ENCODE peak calls at places on chromosome 7, in nine cellular contexts. M, O, K, C, V, W, L, G and D are unnamed samples.

GRCh38 chr7:5850944-5851343 is 29.7 kb upstream of the OCM start:
- DNase-seq in V (no peak), C (no peak), W (no peak), K (no peak), L (no peak), G (no peak), M (no peak), O (no peak), D (no peak)

GRCh38 chr7:56537952-56538351 is 421.7 kb upstream of the NUPR2 start:
- DNase-seq in K (no peak), C (peak; percentile 33), G (no peak), O (no peak), W (no peak), M (no peak), V (no peak), L (no peak), D (no peak)

GRCh38 chr7:47392241-47392759 is 189.6 kb downstream of the TNS3 start:
- DNase-seq in M (peak; percentile 98), O (no peak), G (no peak), W (no peak), K (no peak), V (no peak), C (peak; percentile 79), L (peak; percentile 97), D (peak; percentile 30)

GRCh38 chr7:1829111-1829510 is 159.0 kb downstream of the ELFN1 start:
- DNase-seq in M (no peak), C (no peak), L (no peak), O (no peak), G (no peak), V (no peak), W (no peak), K (no peak), D (no peak)

GRCh38 chr7:101547022-101547915 is 81.8 kb downstream of the MYL10 start:
- DNase-seq in O (no peak), C (no peak), G (no peak), V (no peak), L (no peak), K (no peak), M (no peak), W (no peak), D (no peak)

GRCh38 chr7:140375808-140376730 is 22.3 kb downstream of the SLC37A3 start:
- DNase-seq in V (no peak), K (no peak), C (no peak), G (no peak), M (no peak), W (no peak), L (no peak), O (no peak), D (no peak)

GRCh38 chr7:106369349-106369748 is 84.6 kb upstream of the NAMPT start:
- DNase-seq in V (no peak), W (no peak), L (peak; percentile 59), M (peak; percentile 78), K (peak; percentile 88), G (no peak), C (no peak), O (no peak), D (no peak)

GRCh38 chr7:35839860-35840854 is 39.3 kb downstream of the SEPTIN7 start:
- DNase-seq in M (peak; percentile 52), G (peak; percentile 39), W (no peak), V (peak; percentile 63), C (no peak), K (peak; percentile 57), L (peak; percentile 73), O (no peak), D (no peak)

GRCh38 chr7:121485457-121486243 is 89.5 kb upstream of the FAM3C start:
- DNase-seq in O (no peak), M (peak; percentile 14), G (no peak), K (peak; percentile 31), C (peak; percentile 36), V (no peak), L (no peak), W (no peak), D (peak; percentile 52)

GRCh38 chr7:64799-65430 is 127.5 kb upstream of the FAM20C start:
- DNase-seq in V (no peak), G (no peak), K (peak; percentile 37), M (no peak), O (no peak), L (no peak), W (no peak), C (peak; percentile 22), D (no peak)